ENCODE peak calls at places on chromosome 22, in ten cellular contexts. S is neural crest cell, G is lower lobe of right lung, Z is endothelial cell of umbilical vein, K is AG04450, W is cardiac muscle cell, B is upper lobe of right lung, U is epithelial cell of proximal tubule, V is stomach, E is A549. T is an unnamed sample.

GRCh38 chr22:45882881-45883810 is 93.8 kb downstream of the WNT7B start:
- DNase-seq in S (no peak), G (peak), Z (no peak), K (no peak), W (no peak), B (peak), U (no peak), V (no peak), E (no peak), T (no peak)

GRCh38 chr22:47308886-47309285 is 546.4 kb downstream of the TBC1D22A start:
- DNase-seq in S (no peak), G (no peak), Z (no peak), K (no peak), W (no peak), B (no peak), U (no peak), V (no peak), E (no peak), T (no peak)

GRCh38 chr22:49259870-49260615 is 567.6 kb downstream of the BRD1 start:
- DNase-seq in S (no peak), G (no peak), Z (no peak), K (no peak), W (no peak), B (no peak), U (no peak), V (peak), E (no peak), T (no peak)

GRCh38 chr22:48507595-48508350 is 1319.9 kb downstream of the BRD1 start:
- DNase-seq in S (no peak), G (no peak), Z (no peak), K (no peak), W (no peak), B (no peak), U (no peak), V (no peak), E (no peak), T (no peak)

GRCh38 chr22:30228509-30229359 is 17.8 kb downstream of the LIF start:
- DNase-seq in S (no peak), G (no peak), Z (no peak), K (no peak), W (no peak), B (no peak), U (no peak), V (no peak), E (peak), T (peak)

GRCh38 chr22:29664731-29665130 is 55.1 kb upstream of the CABP7 start:
- DNase-seq in S (no peak), G (no peak), Z (no peak), K (no peak), W (no peak), B (no peak), U (peak), V (no peak), E (no peak), T (no peak)

GRCh38 chr22:17257091-17257490 is 37.9 kb upstream of the ADA2 start:
- DNase-seq in S (no peak), G (no peak), Z (no peak), K (no peak), W (no peak), B (no peak), U (no peak), V (no peak), E (no peak), T (no peak)

GRCh38 chr22:39999144-39999757 is 4.5 kb downstream of the FAM83F start:
- DNase-seq in S (no peak), G (no peak), Z (no peak), K (no peak), W (no peak), B (no peak), U (peak), V (no peak), E (peak), T (peak)

GRCh38 chr22:44723801-44724200 is 21.8 kb downstream of the PRR5 start:
- DNase-seq in S (no peak), G (no peak), Z (peak), K (no peak), W (no peak), B (no peak), U (no peak), V (no peak), E (peak), T (no peak)

GRCh38 chr22:36823177-36823839 is 6.5 kb upstream of the PVALB start:
- DNase-seq in S (no peak), G (no peak), Z (peak), K (no peak), W (no peak), B (peak), U (no peak), V (no peak), E (no peak), T (no peak)

GRCh38 chr22:43270314-43270908 is 72.8 kb downstream of the SCUBE1 start:
- DNase-seq in S (peak), G (no peak), Z (no peak), K (no peak), W (no peak), B (no peak), U (no peak), V (no peak), E (peak), T (peak)

GRCh38 chr22:18031670-18032454 is 7.5 kb upstream of the MICAL3 start:
- DNase-seq in S (no peak), G (no peak), Z (no peak), K (peak), W (no peak), B (no peak), U (peak), V (no peak), E (peak), T (peak)

DNA sequence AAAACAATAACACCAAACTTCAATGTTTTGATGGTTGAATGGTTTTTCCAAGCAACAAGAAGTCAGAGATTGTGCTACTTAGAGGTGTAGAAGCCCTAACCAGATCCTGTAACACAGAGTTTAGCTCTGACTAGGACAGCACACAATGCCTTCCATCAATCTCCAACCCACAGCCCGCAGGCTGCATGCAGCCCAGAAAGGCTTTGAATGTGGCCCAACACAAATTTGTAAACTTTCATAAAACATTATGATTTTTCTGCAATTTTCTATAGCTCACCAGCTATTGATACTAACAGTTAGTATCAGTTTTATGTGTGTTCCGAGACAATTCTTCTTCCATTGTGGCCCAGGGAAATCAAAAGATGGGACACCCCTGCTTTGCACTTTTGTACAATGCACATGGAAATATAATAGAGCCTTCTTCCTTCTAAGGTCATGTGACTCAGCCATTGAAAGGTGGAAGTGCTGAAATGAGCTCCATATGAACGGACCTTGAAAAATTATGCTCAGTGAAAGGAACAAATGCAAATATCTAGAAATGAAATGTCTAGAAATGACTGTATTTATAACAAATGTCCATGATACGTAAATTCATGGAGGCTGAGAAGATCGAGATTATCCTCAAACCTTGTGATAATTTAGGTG is 47.6 kb upstream of the VPREB1 start:
- DNase-seq in S (no peak), G (no peak), Z (no peak), K (no peak), W (no peak), B (no peak), U (no peak), V (no peak), E (no peak), T (no peak)
- TF ChIP-seq CTCF in S (no peak), G (no peak), Z (no peak), K (no peak), W (no peak), B (no peak), U (no peak), V (no peak), E (no peak), T (no peak)

GRCh38 chr22:27171212-27171611 is 513.8 kb downstream of the MIAT start:
- DNase-seq in S (no peak), G (no peak), Z (no peak), K (no peak), W (no peak), B (no peak), U (no peak), V (no peak), E (no peak), T (no peak)

GRCh38 chr22:27174970-27175369 is 517.6 kb downstream of the MIAT start:
- DNase-seq in S (no peak), G (no peak), Z (no peak), K (no peak), W (no peak), B (no peak), U (no peak), V (no peak), E (no peak), T (no peak)

GRCh38 chr22:27173530-27173929 is 516.1 kb downstream of the MIAT start:
- DNase-seq in S (no peak), G (no peak), Z (peak), K (no peak), W (no peak), B (no peak), U (no peak), V (no peak), E (no peak), T (no peak)

GRCh38 chr22:27168681-27169080 is 511.3 kb downstream of the MIAT start:
- DNase-seq in S (no peak), G (no peak), Z (no peak), K (no peak), W (no peak), B (no peak), U (no peak), V (no peak), E (no peak), T (no peak)

DNA sequence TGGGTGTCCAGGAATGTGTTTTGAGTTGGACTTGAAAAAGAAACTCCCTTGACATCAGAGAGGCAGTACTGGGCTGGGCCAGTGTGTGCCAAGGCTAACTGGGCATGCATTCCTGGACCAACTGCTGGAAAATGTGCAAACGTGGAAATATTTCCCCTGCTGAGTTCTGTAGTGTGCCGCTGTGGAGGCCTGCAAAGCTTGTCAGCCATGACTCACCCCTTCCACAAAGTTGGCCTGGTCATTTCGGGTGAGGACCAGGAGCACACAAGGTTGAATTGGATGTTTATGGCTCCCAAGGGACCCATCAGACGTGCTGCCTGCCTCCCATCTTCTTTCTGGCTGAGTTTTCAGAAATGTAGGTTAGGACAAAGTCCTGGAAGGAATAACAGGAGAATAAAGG is 513.1 kb downstream of the MIAT start:
- DNase-seq in S (no peak), G (no peak), Z (peak), K (no peak), W (no peak), B (no peak), U (peak), V (no peak), E (peak), T (peak)
- TF ChIP-seq CTCF in S (no peak), G (no peak), Z (no peak), K (no peak), W (no peak), B (no peak), U (no peak), V (no peak), E (no peak), T (no peak)

DNA sequence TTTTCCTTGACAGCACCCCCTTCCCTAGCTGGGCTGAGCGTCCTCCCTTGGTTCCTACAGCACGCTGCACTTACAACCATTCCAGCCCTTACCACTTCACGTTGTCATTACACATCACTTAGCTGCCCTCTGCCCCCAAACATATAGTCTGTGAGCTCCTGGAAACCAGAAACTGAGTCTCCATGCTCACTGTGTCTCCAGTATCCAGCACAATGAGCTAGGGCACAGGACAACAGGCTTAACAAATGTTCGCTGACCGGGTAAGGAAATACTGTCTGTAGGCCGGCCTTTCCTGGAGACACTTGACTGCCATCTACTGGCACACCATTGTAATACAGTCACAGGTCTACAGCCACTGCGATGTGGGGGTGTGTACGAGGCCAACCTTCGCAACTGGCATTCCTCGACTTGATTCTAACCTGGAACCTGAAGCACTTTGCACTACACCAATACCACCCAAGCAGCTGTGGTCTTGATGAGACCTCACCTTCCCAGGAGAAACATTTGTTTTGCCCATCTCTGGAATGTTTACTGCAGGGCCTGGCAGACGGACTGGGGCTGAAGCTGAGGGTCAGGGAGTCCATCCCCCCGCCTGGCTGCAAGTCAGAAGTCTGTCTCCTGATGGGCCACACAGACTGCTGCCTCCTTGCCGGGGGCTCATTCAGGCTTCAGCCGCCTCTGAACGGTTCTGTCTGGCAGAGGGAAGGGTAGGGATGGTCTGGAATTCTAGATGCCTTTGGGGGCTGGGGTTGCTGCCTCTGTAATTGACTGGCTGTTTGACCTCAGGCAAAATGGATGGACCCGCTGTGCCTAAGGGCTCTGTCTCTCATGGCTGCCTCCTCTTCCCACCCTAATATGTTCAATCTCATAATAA is 72.0 kb downstream of the SYN3 start:
- DNase-seq in S (peak), G (peak), Z (peak), K (peak), W (peak), B (no peak), U (no peak), V (peak), E (peak), T (peak)
- TF ChIP-seq CTCF in S (peak), G (peak), Z (peak), K (peak), W (peak), B (peak), U (peak), V (peak), E (peak), T (peak)

GRCh38 chr22:35708453-35708852 is 9.2 kb upstream of the APOL5 start:
- DNase-seq in S (no peak), G (no peak), Z (no peak), K (no peak), W (no peak), B (no peak), U (no peak), V (no peak), E (no peak), T (no peak)

GRCh38 chr22:35717572-35717971 is at the start of gene APOL5:
- DNase-seq in S (no peak), G (no peak), Z (no peak), K (no peak), W (no peak), B (no peak), U (no peak), V (no peak), E (no peak), T (no peak)

GRCh38 chr22:35711336-35711735 is 6.3 kb upstream of the APOL5 start:
- DNase-seq in S (no peak), G (no peak), Z (no peak), K (no peak), W (no peak), B (no peak), U (no peak), V (no peak), E (no peak), T (no peak)

GRCh38 chr22:35708917-35709316 is 8.8 kb upstream of the APOL5 start:
- DNase-seq in S (no peak), G (no peak), Z (no peak), K (no peak), W (no peak), B (no peak), U (no peak), V (no peak), E (no peak), T (no peak)

DNA sequence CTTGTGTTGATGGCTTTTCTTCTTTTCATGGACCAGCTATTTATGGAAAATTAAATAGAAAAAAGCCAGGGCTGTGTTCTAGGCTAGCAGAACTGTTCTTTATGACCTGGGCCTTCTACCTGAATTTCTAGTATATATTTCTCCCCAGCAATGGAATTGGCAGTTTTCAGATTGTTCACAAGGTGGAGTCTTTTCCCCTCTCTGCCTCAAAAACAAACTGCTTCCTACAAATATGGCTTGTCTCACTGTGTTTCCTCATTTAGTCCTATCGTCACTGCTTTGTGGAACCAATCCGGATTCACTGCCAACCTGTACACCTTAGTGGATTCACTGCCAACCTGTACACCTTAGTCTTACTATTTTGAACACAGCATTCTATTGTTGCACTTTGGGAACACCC is 5.0 kb upstream of the APOL5 start:
- DNase-seq in S (no peak), G (no peak), Z (no peak), K (no peak), W (no peak), B (no peak), U (no peak), V (no peak), E (no peak), T (no peak)
- TF ChIP-seq CTCF in S (no peak), G (no peak), Z (no peak), K (no peak), W (no peak), B (no peak), U (no peak), V (no peak), E (no peak), T (no peak)

GRCh38 chr22:20180640-20181039 is 29.8 kb upstream of the CCDC188 start:
- DNase-seq in S (no peak), G (no peak), Z (no peak), K (no peak), W (no peak), B (no peak), U (no peak), V (no peak), E (no peak), T (no peak)

GRCh38 chr22:20181194-20181931 is 30.5 kb upstream of the CCDC188 start:
- DNase-seq in S (no peak), G (no peak), Z (no peak), K (no peak), W (no peak), B (no peak), U (no peak), V (no peak), E (no peak), T (no peak)

GRCh38 chr22:20178922-20179227 is 28.0 kb upstream of the CCDC188 start:
- DNase-seq in S (no peak), G (no peak), Z (no peak), K (no peak), W (no peak), B (no peak), U (no peak), V (no peak), E (no peak), T (no peak)

GRCh38 chr22:20179455-20180244 is 28.8 kb upstream of the CCDC188 start:
- DNase-seq in S (no peak), G (no peak), Z (no peak), K (no peak), W (no peak), B (no peak), U (no peak), V (no peak), E (no peak), T (no peak)

DNA sequence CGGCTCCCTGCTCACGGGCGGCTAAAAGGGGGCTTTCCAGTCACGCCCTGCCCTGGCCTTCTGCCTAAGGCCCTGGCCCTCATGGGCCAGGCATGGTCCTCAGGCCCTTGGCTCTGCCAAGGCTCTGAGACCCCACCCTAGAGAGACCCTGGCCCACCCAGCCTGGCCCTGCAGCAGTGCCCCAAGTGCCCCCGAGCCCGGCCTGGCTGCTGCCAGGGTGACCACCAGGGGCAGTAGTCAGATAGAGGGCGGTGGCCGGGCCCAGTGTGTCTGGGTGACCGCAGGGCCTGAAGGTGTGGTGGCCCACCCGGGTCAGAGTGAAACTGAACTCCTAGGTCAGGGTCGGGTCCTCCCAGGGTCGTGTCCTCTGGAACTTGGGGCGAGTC is 29.4 kb upstream of the CCDC188 start:
- DNase-seq in S (no peak), G (no peak), Z (no peak), K (no peak), W (no peak), B (no peak), U (no peak), V (no peak), E (no peak), T (peak)
- TF ChIP-seq CTCF in S (peak), G (peak), Z (peak), K (peak), W (peak), B (no peak), U (peak), V (no peak), E (no peak), T (peak)

T was measured in Calu3.